ENCODE peak calls at places on chromosomes 2 and 18, in four cellular contexts. One of them, this sample, is unnamed.

GRCh38 chr2:45567974-45568789 is 42.9 kb downstream of the SRBD1 start:
- DNase-seq in adrenal gland: no peak
- DNase-seq in endodermal cell: no peak
- DNase-seq in AG04450: no peak
- DNase-seq in this sample: no peak

GRCh38 chr2:189799531-189799930 is 15.3 kb downstream of the PMS1 start:
- DNase-seq in adrenal gland: peak; percentile 24
- DNase-seq in endodermal cell: no peak
- DNase-seq in AG04450: no peak
- DNase-seq in this sample: no peak

GRCh38 chr2:23404426-23404825 is 19.4 kb downstream of the KLHL29 start:
- DNase-seq in adrenal gland: no peak
- DNase-seq in endodermal cell: peak; percentile 63
- DNase-seq in AG04450: peak; percentile 57
- DNase-seq in this sample: peak; percentile 63

GRCh38 chr2:68196120-68196716 is 38.5 kb downstream of the PNO1 start:
- DNase-seq in adrenal gland: peak; percentile 47
- DNase-seq in endodermal cell: no peak
- DNase-seq in AG04450: no peak
- DNase-seq in this sample: no peak

GRCh38 chr2:85780316-85781092 is 26.7 kb downstream of the ATOH8 start:
- DNase-seq in adrenal gland: no peak
- DNase-seq in endodermal cell: no peak
- DNase-seq in AG04450: no peak
- DNase-seq in this sample: no peak

GRCh38 chr2:18074476-18074875 is 196.0 kb downstream of the KCNS3 start:
- DNase-seq in adrenal gland: no peak
- DNase-seq in endodermal cell: no peak
- DNase-seq in AG04450: no peak
- DNase-seq in this sample: no peak

GRCh38 chr18:904135-905090 is at the start of gene ADCYAP1:
- DNase-seq in adrenal gland: no peak
- DNase-seq in endodermal cell: peak; percentile 85
- DNase-seq in AG04450: no peak
- DNase-seq in this sample: no peak

GRCh38 chr2:27021253-27021801 is 11.4 kb upstream of the TMEM214 start:
- DNase-seq in adrenal gland: no peak
- DNase-seq in endodermal cell: no peak
- DNase-seq in AG04450: no peak
- DNase-seq in this sample: no peak

GRCh38 chr2:40101076-40101688 is 322.1 kb upstream of the THUMPD2 start:
- DNase-seq in adrenal gland: no peak
- DNase-seq in endodermal cell: no peak
- DNase-seq in AG04450: peak; percentile 74
- DNase-seq in this sample: no peak

GRCh38 chr2:235951980-235952379 is 216.2 kb downstream of the GBX2 start:
- DNase-seq in adrenal gland: no peak
- DNase-seq in endodermal cell: no peak
- DNase-seq in AG04450: no peak
- DNase-seq in this sample: no peak

GRCh38 chr2:183592271-183592670 is 468.0 kb downstream of the NUP35 start:
- DNase-seq in adrenal gland: no peak
- DNase-seq in endodermal cell: no peak
- DNase-seq in AG04450: no peak
- DNase-seq in this sample: no peak

GRCh38 chr2:38441346-38441745 is 64.3 kb upstream of the ATL2 start:
- DNase-seq in adrenal gland: no peak
- DNase-seq in endodermal cell: no peak
- DNase-seq in AG04450: no peak
- DNase-seq in this sample: no peak

GRCh38 chr2:215536476-215536875 is 100.6 kb upstream of the FN1 start:
- DNase-seq in adrenal gland: no peak
- DNase-seq in endodermal cell: no peak
- DNase-seq in AG04450: no peak
- DNase-seq in this sample: no peak

GRCh38 chr2:9492927-9493326 is 18.6 kb downstream of the IAH1 start:
- DNase-seq in adrenal gland: no peak
- DNase-seq in endodermal cell: no peak
- DNase-seq in AG04450: no peak
- DNase-seq in this sample: no peak

GRCh38 chr2:213848631-213849030 is 562.2 kb upstream of the VWC2L start:
- DNase-seq in adrenal gland: no peak
- DNase-seq in endodermal cell: no peak
- DNase-seq in AG04450: peak; percentile 37
- DNase-seq in this sample: no peak

GRCh38 chr2:10978112-10978670 is 66.5 kb downstream of the KCNF1 start:
- DNase-seq in adrenal gland: no peak
- DNase-seq in endodermal cell: no peak
- DNase-seq in AG04450: no peak
- DNase-seq in this sample: no peak

GRCh38 chr2:8328189-8328588 is 353.7 kb upstream of the ID2 start:
- DNase-seq in adrenal gland: no peak
- DNase-seq in endodermal cell: peak; percentile 36
- DNase-seq in AG04450: no peak
- DNase-seq in this sample: no peak

GRCh38 chr2:172249336-172249735 is 146.6 kb upstream of the DLX2 start:
- DNase-seq in adrenal gland: no peak
- DNase-seq in endodermal cell: no peak
- DNase-seq in AG04450: no peak
- DNase-seq in this sample: no peak

GRCh38 chr2:97645112-97645699 is 656 bp upstream of the COX5B start:
- DNase-seq in adrenal gland: no peak
- DNase-seq in endodermal cell: no peak
- DNase-seq in AG04450: no peak
- DNase-seq in this sample: no peak

GRCh38 chr18:37199741-37200140 is 365.9 kb downstream of the CELF4 start:
- DNase-seq in adrenal gland: no peak
- DNase-seq in endodermal cell: no peak
- DNase-seq in AG04450: no peak
- DNase-seq in this sample: no peak

GRCh38 chr18:37166491-37166890 is 337.6 kb downstream of the KIAA1328 start:
- DNase-seq in adrenal gland: no peak
- DNase-seq in endodermal cell: no peak
- DNase-seq in AG04450: no peak
- DNase-seq in this sample: no peak

GRCh38 chr2:48736251-48736650 is 19.3 kb downstream of the LHCGR start:
- DNase-seq in adrenal gland: no peak
- DNase-seq in endodermal cell: no peak
- DNase-seq in AG04450: no peak
- DNase-seq in this sample: no peak

GRCh38 chr18:74271656-74272055 is 20.1 kb downstream of the CYB5A start:
- DNase-seq in adrenal gland: no peak
- DNase-seq in endodermal cell: no peak
- DNase-seq in AG04450: no peak
- DNase-seq in this sample: no peak

GRCh38 chr2:73205611-73206010 is 3.2 kb downstream of the NOTO start:
- DNase-seq in adrenal gland: no peak
- DNase-seq in endodermal cell: no peak
- DNase-seq in AG04450: no peak
- DNase-seq in this sample: no peak

GRCh38 chr2:170883683-170884082 is 45.4 kb upstream of the GORASP2 start:
- DNase-seq in adrenal gland: no peak
- DNase-seq in endodermal cell: no peak
- DNase-seq in AG04450: no peak
- DNase-seq in this sample: peak; percentile 32

GRCh38 chr2:241774419-241775222 is 2.0 kb upstream of the GAL3ST2 start:
- DNase-seq in adrenal gland: peak; percentile 68
- DNase-seq in endodermal cell: peak; percentile 50
- DNase-seq in AG04450: peak; percentile 37
- DNase-seq in this sample: no peak

GRCh38 chr18:59874166-59874565 is 25.6 kb upstream of the PMAIP1 start:
- DNase-seq in adrenal gland: no peak
- DNase-seq in endodermal cell: no peak
- DNase-seq in AG04450: peak; percentile 81
- DNase-seq in this sample: peak; percentile 81

GRCh38 chr2:196241175-196241574 is 69.8 kb upstream of the STK17B start:
- DNase-seq in adrenal gland: no peak
- DNase-seq in endodermal cell: no peak
- DNase-seq in AG04450: no peak
- DNase-seq in this sample: no peak
- TF ChIP-seq CTCF in adrenal gland: no peak
- TF ChIP-seq CTCF in endodermal cell: peak; percentile 24
- TF ChIP-seq CTCF in AG04450: no peak
- TF ChIP-seq CTCF in this sample: no peak

GRCh38 chr18:30387401-30387800 is 655.1 kb downstream of the DSC3 start:
- DNase-seq in adrenal gland: no peak
- DNase-seq in endodermal cell: peak; percentile 68
- DNase-seq in AG04450: no peak
- DNase-seq in this sample: no peak

GRCh38 chr18:30386624-30387023 is 655.9 kb downstream of the DSC3 start:
- DNase-seq in adrenal gland: no peak
- DNase-seq in endodermal cell: no peak
- DNase-seq in AG04450: no peak
- DNase-seq in this sample: no peak

GRCh38 chr18:30376515-30376914 is 666.0 kb downstream of the DSC3 start:
- DNase-seq in adrenal gland: no peak
- DNase-seq in endodermal cell: peak; percentile 78
- DNase-seq in AG04450: no peak
- DNase-seq in this sample: no peak

GRCh38 chr18:30385684-30386083 is 656.9 kb downstream of the DSC3 start:
- DNase-seq in adrenal gland: no peak
- DNase-seq in endodermal cell: no peak
- DNase-seq in AG04450: no peak
- DNase-seq in this sample: no peak

GRCh38 chr18:30381826-30382225 is 660.7 kb downstream of the DSC3 start:
- DNase-seq in adrenal gland: no peak
- DNase-seq in endodermal cell: no peak
- DNase-seq in AG04450: no peak
- DNase-seq in this sample: no peak
- H3K4me3 ChIP-seq in adrenal gland: no peak overlapping the region
- H3K4me3 ChIP-seq in endodermal cell: no peak overlapping the region
- H3K4me3 ChIP-seq in AG04450: no peak overlapping the region
- H3K4me3 ChIP-seq in this sample: no peak overlapping the region

GRCh38 chr2:232339121-232340081 is 39.1 kb upstream of the ALPP start:
- DNase-seq in adrenal gland: peak; percentile 11
- DNase-seq in endodermal cell: peak; percentile 89
- DNase-seq in AG04450: no peak
- DNase-seq in this sample: no peak
- TF ChIP-seq CTCF in adrenal gland: no peak
- TF ChIP-seq CTCF in endodermal cell: peak; percentile 68
- TF ChIP-seq CTCF in AG04450: no peak
- TF ChIP-seq CTCF in this sample: no peak

GRCh38 chr2:126822921-126823320 is 75.8 kb upstream of the TEX51 start:
- DNase-seq in adrenal gland: no peak
- DNase-seq in endodermal cell: no peak
- DNase-seq in AG04450: no peak
- DNase-seq in this sample: no peak

GRCh38 chr2:126822115-126822514 is 76.6 kb upstream of the TEX51 start:
- DNase-seq in adrenal gland: no peak
- DNase-seq in endodermal cell: no peak
- DNase-seq in AG04450: no peak
- DNase-seq in this sample: no peak

DNA sequence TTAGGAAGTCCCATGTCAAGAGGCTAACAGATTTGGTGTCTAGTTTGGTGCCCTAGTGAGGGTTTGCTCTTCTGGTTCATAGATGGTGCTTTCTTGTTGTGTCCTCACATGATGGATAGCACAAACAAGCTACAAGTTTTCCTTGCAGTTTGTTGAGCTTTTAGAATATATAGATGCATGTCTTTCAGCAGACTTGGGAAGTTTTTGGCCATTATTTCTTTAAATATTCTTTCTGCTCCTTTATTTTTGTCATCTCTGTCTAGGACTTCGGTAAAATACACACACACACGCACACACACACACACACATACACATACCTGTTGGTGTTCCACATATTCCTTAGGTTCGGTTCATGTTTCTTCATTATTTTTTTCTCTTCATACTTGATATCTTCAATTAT is 81.5 kb upstream of the TEX51 start:
- DNase-seq in adrenal gland: no peak
- DNase-seq in endodermal cell: no peak
- DNase-seq in AG04450: no peak
- DNase-seq in this sample: no peak
- H3K4me3 ChIP-seq in adrenal gland: no peak overlapping the region
- H3K4me3 ChIP-seq in endodermal cell: no peak overlapping the region
- H3K4me3 ChIP-seq in AG04450: no peak overlapping the region
- H3K4me3 ChIP-seq in this sample: no peak overlapping the region

GRCh38 chr2:130354135-130354420 is 1.8 kb upstream of the PTPN18 start:
- DNase-seq in adrenal gland: no peak
- DNase-seq in endodermal cell: no peak
- DNase-seq in AG04450: no peak
- DNase-seq in this sample: no peak

GRCh38 chr2:130355181-130355577 is 677 bp upstream of the PTPN18 start:
- DNase-seq in adrenal gland: peak; percentile 26
- DNase-seq in endodermal cell: peak; percentile 55
- DNase-seq in AG04450: no peak
- DNase-seq in this sample: no peak

GRCh38 chr2:130353291-130354134 is 2.3 kb upstream of the PTPN18 start:
- DNase-seq in adrenal gland: no peak
- DNase-seq in endodermal cell: no peak
- DNase-seq in AG04450: no peak
- DNase-seq in this sample: no peak

GRCh38 chr2:130357864-130358263 is 2.0 kb downstream of the PTPN18 start:
- DNase-seq in adrenal gland: no peak
- DNase-seq in endodermal cell: no peak
- DNase-seq in AG04450: no peak
- DNase-seq in this sample: no peak

GRCh38 chr2:130355578-130356431 is at the start of gene PTPN18:
- DNase-seq in adrenal gland: peak; percentile 90
- DNase-seq in endodermal cell: peak; percentile 91
- DNase-seq in AG04450: peak; percentile 61
- DNase-seq in this sample: no peak
- TF ChIP-seq CTCF in adrenal gland: peak; percentile 62
- TF ChIP-seq CTCF in endodermal cell: peak; percentile 69
- TF ChIP-seq CTCF in AG04450: peak; percentile 50
- TF ChIP-seq CTCF in this sample: peak; percentile 17

GRCh38 chr2:47344890-47345583 is 57.9 kb upstream of the MSH2 start:
- DNase-seq in adrenal gland: peak; percentile 92
- DNase-seq in endodermal cell: peak; percentile 99
- DNase-seq in AG04450: no peak
- DNase-seq in this sample: peak; percentile 91
- H3K4me3 ChIP-seq in adrenal gland: no peak overlapping the region
- H3K4me3 ChIP-seq in endodermal cell: peak overlapping the region; percentile 91
- H3K4me3 ChIP-seq in AG04450: no peak overlapping the region
- H3K4me3 ChIP-seq in this sample: peak overlapping the region; percentile 25

DNA sequence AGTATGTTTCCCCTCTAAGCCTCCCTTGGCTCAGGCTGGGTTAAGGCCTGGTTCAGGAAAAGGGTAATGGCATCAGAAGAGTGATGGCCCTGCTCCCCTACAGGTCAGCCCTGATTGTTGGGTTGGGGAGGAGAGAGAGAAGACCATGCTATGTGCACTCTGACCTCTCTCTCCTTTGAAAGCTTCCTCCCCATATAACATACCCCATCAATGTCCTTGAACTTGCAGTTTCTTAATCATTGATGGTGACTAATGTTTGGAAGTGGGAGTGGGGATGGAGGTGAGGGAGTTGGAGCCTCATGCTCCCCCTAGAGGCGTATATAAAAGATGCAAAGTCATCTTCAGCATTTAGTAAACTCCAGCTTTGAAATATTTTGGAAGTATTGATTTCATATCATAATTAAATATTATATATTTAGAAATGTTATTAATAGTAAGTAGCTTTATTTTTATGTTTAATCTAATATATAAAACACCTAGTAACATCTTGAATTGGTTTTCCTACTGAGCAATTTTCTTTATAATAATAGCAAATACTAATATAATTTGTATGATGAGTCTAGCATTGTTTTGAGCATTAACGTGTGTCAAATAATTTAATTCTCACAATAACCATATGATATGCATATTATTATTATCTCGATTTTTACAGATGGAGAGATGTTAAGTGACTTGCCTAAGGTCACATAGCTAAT is 8.8 kb downstream of the PLCL1 start:
- DNase-seq in adrenal gland: no peak
- DNase-seq in endodermal cell: peak; percentile 47
- DNase-seq in AG04450: no peak
- DNase-seq in this sample: peak; percentile 5
- TF ChIP-seq CTCF in adrenal gland: peak; percentile 14
- TF ChIP-seq CTCF in endodermal cell: peak; percentile 86
- TF ChIP-seq CTCF in AG04450: peak; percentile 66
- TF ChIP-seq CTCF in this sample: peak; percentile 69